ENCODE peak calls at places on chromosomes 12 and 14, in seven cellular contexts. A, P, D, E, C, L and V are unnamed samples.

GRCh38 chr12:56658921-56659320 is 13.1 kb upstream of the ATP5F1B start:
- DNase-seq in E (no peak), L (no peak), P (no peak), A (no peak), D (no peak), C (no peak), V (no peak)

GRCh38 chr12:40996091-40996490 is 192.0 kb upstream of the PDZRN4 start:
- DNase-seq in A (no peak), E (no peak), L (no peak), D (no peak), P (no peak), C (no peak), V (no peak)

GRCh38 chr14:58166005-58166983 is 14.3 kb upstream of the ARMH4 start:
- DNase-seq in E (peak), P (no peak), D (peak), A (peak), C (peak), L (peak), V (peak)

GRCh38 chr12:115093261-115093660 is 409.3 kb upstream of the TBX3 start:
- DNase-seq in E (no peak), C (no peak), D (no peak), P (no peak), A (no peak), L (no peak), V (no peak)

GRCh38 chr12:49810159-49810459 is 18.1 kb downstream of the NCKAP5L start:
- DNase-seq in P (no peak), A (no peak), D (no peak), E (no peak), L (no peak), C (no peak), V (no peak)

GRCh38 chr14:49975286-49975685 is 82.4 kb downstream of the ARF6 start:
- DNase-seq in D (no peak), C (no peak), L (no peak), E (no peak), P (no peak), A (no peak), V (no peak)

GRCh38 chr12:100427078-100427477 is 46.6 kb upstream of the NR1H4 start:
- DNase-seq in P (no peak), D (no peak), E (no peak), L (no peak), A (no peak), C (peak), V (no peak)

GRCh38 chr12:131912526-131913274 is 16.4 kb upstream of the PUS1 start:
- DNase-seq in L (peak), E (no peak), P (no peak), A (peak), C (peak), D (peak), V (peak)

GRCh38 chr12:89251326-89252237 is 100.7 kb downstream of the DUSP6 start:
- DNase-seq in E (no peak), A (no peak), P (no peak), L (no peak), C (no peak), D (no peak), V (no peak)

GRCh38 chr12:51372021-51372420 is 19.2 kb downstream of the GALNT6 start:
- DNase-seq in C (no peak), A (no peak), L (no peak), P (no peak), E (no peak), D (no peak), V (no peak)

GRCh38 chr12:22755629-22756028 is 130.7 kb downstream of the ETNK1 start:
- DNase-seq in L (no peak), P (no peak), E (no peak), D (no peak), C (no peak), A (no peak), V (no peak)

GRCh38 chr12:88419794-88420193 is 160.5 kb downstream of the KITLG start:
- DNase-seq in D (peak), L (no peak), E (no peak), A (no peak), P (no peak), C (no peak), V (no peak)

GRCh38 chr12:120721866-120722265 is 3.8 kb upstream of the ACADS start:
- DNase-seq in E (no peak), L (no peak), P (no peak), C (no peak), A (no peak), D (no peak), V (no peak)

GRCh38 chr12:79531547-79531946 is 159.2 kb downstream of the PAWR start:
- DNase-seq in L (no peak), D (no peak), A (no peak), P (no peak), E (no peak), C (peak), V (no peak)

GRCh38 chr14:75672588-75673192 is 11.6 kb downstream of the TTLL5 start:
- DNase-seq in A (no peak), C (no peak), P (no peak), E (no peak), D (no peak), L (no peak), V (no peak)

GRCh38 chr14:56794088-56794556 is 16.2 kb downstream of the OTX2 start:
- DNase-seq in P (no peak), D (no peak), A (no peak), C (no peak), E (no peak), L (no peak), V (no peak)

GRCh38 chr12:40552868-40553267 is 139.4 kb upstream of the CNTN1 start:
- DNase-seq in C (no peak), P (no peak), E (no peak), L (no peak), A (no peak), D (no peak), V (no peak)

GRCh38 chr12:14473707-14474287 is 93.9 kb downstream of the PLBD1 start:
- DNase-seq in L (no peak), P (no peak), E (no peak), D (no peak), A (no peak), C (peak), V (no peak)

GRCh38 chr12:3600039-3600720 is 109.2 kb downstream of the PRMT8 start:
- DNase-seq in E (no peak), A (no peak), D (no peak), C (no peak), P (no peak), L (no peak), V (no peak)

GRCh38 chr12:49550853-49551252 is 12.0 kb downstream of the KCNH3 start:
- DNase-seq in L (no peak), C (peak), E (no peak), A (no peak), P (no peak), D (no peak), V (no peak)

GRCh38 chr12:52151153-52151858 is 40.5 kb downstream of the KRT80 start:
- DNase-seq in L (no peak), D (no peak), E (no peak), P (no peak), C (no peak), A (no peak), V (no peak)

GRCh38 chr12:69024413-69024812 is 91.4 kb upstream of the CPM start:
- DNase-seq in A (peak), C (no peak), D (peak), E (peak), L (no peak), P (no peak), V (peak)

GRCh38 chr14:99460793-99461192 is 19.9 kb downstream of the SETD3 start:
- DNase-seq in A (no peak), P (no peak), C (no peak), D (no peak), L (no peak), E (no peak), V (no peak)

GRCh38 chr12:101781834-101782543 is 42.7 kb upstream of the SYCP3 start:
- DNase-seq in C (no peak), L (no peak), E (no peak), A (no peak), P (no peak), D (no peak), V (no peak)

GRCh38 chr14:35159742-35160409 is 37.5 kb downstream of the PRORP start:
- DNase-seq in E (no peak), L (no peak), A (no peak), P (no peak), D (no peak), C (peak), V (no peak)

GRCh38 chr14:102221026-102221425 is 81.3 kb downstream of the WDR20 start:
- DNase-seq in L (no peak), C (no peak), A (no peak), D (no peak), P (no peak), E (no peak), V (no peak)

GRCh38 chr14:20988717-20989116 is 1.1 kb upstream of the METTL17 start:
- DNase-seq in D (no peak), A (peak), E (no peak), L (no peak), P (no peak), C (no peak), V (no peak)

GRCh38 chr14:20986811-20987210 is 3.0 kb upstream of the METTL17 start:
- DNase-seq in E (no peak), D (no peak), C (peak), A (no peak), L (no peak), P (no peak), V (no peak)

GRCh38 chr14:20989464-20989786 is 355 bp upstream of the METTL17 start:
- DNase-seq in A (no peak), D (no peak), L (no peak), P (no peak), C (no peak), E (no peak), V (no peak)

DNA sequence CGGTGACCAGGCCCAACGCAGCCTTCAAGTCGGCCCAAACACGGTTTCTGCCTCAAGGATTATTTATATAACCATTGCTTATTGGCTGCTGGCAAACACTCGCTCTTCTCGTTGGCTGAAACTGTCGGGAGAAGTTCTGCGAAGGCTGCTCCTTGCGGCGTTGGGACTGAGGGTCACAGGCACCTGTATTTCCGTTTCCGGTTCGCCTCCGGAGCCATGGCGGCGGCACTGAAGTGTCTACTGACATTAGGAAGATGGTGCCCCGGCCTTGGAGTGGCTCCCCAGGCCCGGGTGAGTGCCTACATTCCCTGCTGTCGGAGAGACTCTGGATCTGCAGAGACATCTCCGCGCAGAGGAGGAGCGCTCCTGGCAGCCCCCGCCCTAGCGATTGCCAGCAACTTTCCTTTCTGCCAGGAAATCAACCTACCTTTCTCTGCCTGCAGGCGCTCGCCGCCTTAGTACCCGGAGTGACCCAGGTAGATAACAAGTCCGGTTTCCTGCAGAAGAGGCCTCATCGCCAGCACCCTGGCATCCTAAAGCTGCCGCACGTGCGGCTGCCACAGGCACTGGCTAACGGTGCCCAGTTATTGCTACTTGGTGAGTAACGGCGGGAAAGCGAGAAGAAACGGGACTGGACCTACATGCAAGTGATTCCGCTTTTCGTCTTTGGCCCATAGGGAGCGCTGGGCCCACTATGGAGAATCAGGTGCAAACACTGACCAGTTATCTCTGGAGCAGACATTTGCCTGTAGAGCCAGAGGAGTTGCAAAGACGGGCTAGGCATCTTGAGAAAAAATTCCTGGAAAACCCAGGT is at the start of gene METTL17:
- DNase-seq in E (peak), D (peak), P (peak), C (peak), A (peak), L (peak), V (peak)
- TF ChIP-seq POLR2A in E (peak), D (no peak), P (peak), C (peak), A (no peak), L (peak), V (peak)

GRCh38 chr12:123397400-123397799 is 13.5 kb downstream of the KMT5A start:
- DNase-seq in A (no peak), C (no peak), E (no peak), P (no peak), L (no peak), D (no peak), V (no peak)

GRCh38 chr12:123398918-123399617 is 15.1 kb downstream of the KMT5A start:
- DNase-seq in D (no peak), L (peak), C (no peak), E (no peak), A (no peak), P (no peak), V (no peak)

GRCh38 chr12:123396954-123397353 is 13.0 kb downstream of the KMT5A start:
- DNase-seq in P (no peak), L (no peak), E (no peak), A (no peak), C (no peak), D (peak), V (peak)

GRCh38 chr12:123396543-123396942 is 12.6 kb downstream of the KMT5A start:
- DNase-seq in P (no peak), E (no peak), C (no peak), D (no peak), L (no peak), A (no peak), V (no peak)

DNA sequence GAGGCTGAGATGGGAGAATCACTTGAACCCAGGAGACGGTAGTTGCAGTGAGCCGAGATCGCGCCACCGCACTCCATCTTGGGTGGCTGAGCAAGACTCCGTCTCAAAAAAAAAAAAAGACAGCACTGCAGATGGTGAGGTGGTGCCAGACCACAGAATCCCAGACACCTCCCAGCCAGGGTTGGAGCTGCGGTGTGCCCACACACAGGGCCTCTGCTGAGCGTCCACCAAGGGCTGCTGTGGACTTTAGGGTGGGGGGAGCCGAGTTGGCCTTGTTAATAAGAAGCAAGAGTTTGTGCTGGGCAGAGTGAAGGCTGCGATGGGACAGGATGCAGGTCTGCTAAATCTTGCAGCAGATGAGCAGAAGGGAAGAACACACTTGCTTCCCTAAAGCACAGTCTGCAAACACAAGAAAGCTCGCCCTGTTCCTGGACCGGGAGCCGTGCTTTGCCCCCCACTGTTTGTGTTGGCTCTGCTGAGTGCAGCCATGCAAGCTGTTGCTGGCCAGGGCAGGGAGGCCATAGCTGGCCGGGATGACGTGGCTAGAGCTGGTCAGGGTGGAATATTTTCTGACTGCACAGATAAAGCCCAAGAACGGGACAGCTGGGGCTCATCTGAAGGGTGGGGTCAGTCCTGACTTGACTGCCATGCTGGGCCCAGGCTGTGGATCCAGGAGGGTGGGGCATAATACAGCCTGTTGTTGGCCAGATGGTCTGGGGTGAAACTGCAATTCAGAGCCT is 14.4 kb downstream of the KMT5A start:
- DNase-seq in E (no peak), P (no peak), A (no peak), D (peak), L (peak), C (no peak), V (peak)
- TF ChIP-seq POLR2AphosphoS5 in E (no peak), P (no peak), A (no peak), D (peak), L (no peak), C (no peak), V (peak)

GRCh38 chr12:27467641-27468040 is 21.1 kb downstream of the SMCO2 start:
- DNase-seq in E (no peak), D (no peak), A (no peak), L (no peak), P (no peak), C (no peak), V (no peak)

GRCh38 chr12:27468241-27468640 is 21.7 kb downstream of the SMCO2 start:
- DNase-seq in C (no peak), A (no peak), D (no peak), P (no peak), E (no peak), L (no peak), V (no peak)

GRCh38 chr12:27463826-27464554 is 17.5 kb downstream of the SMCO2 start:
- DNase-seq in L (peak), C (no peak), A (peak), E (no peak), P (no peak), D (no peak), V (no peak)

GRCh38 chr12:27472604-27473003 is 26.1 kb downstream of the SMCO2 start:
- DNase-seq in C (no peak), D (no peak), A (no peak), L (no peak), P (no peak), E (no peak), V (no peak)

DNA sequence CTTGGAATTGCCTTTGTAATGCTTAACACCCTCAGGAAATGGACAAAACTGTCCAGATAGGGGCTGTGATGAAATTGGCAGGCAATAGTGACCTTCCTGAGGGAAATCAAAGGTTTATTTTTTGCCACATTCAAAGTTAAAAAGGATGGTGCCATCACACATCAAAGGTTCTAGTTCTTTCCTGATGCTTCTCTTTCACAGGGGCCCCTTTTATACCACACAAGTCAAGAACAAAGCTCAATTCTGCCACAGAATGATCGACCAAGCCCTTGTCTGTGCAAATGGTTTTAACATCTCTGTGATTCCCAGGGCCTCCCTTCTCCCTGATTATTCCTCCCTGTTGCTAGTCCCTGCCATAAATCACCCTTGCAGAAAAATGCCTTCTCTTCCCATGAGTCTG is 22.6 kb downstream of the SMCO2 start:
- DNase-seq in D (no peak), A (no peak), P (no peak), E (no peak), C (no peak), L (no peak), V (no peak)
- TF ChIP-seq EP300 in D (no peak), A (no peak), P (no peak), E (no peak), C (no peak), L (no peak), V (no peak)

GRCh38 chr12:57726884-57727757 is 11.4 kb downstream of the AGAP2 start:
- DNase-seq in A (no peak), E (no peak), D (peak), P (no peak), C (no peak), L (no peak), V (peak)

GRCh38 chr12:57724936-57725740 is 13.4 kb downstream of the AGAP2 start:
- DNase-seq in C (no peak), A (no peak), E (no peak), L (no peak), P (no peak), D (no peak), V (no peak)

GRCh38 chr12:57727758-57728395 is 10.7 kb downstream of the AGAP2 start:
- DNase-seq in L (no peak), E (no peak), D (no peak), A (no peak), C (no peak), P (no peak), V (no peak)

GRCh38 chr12:57725851-57726150 is 12.7 kb downstream of the AGAP2 start:
- DNase-seq in A (no peak), L (no peak), P (no peak), E (no peak), C (no peak), D (no peak), V (no peak)

DNA sequence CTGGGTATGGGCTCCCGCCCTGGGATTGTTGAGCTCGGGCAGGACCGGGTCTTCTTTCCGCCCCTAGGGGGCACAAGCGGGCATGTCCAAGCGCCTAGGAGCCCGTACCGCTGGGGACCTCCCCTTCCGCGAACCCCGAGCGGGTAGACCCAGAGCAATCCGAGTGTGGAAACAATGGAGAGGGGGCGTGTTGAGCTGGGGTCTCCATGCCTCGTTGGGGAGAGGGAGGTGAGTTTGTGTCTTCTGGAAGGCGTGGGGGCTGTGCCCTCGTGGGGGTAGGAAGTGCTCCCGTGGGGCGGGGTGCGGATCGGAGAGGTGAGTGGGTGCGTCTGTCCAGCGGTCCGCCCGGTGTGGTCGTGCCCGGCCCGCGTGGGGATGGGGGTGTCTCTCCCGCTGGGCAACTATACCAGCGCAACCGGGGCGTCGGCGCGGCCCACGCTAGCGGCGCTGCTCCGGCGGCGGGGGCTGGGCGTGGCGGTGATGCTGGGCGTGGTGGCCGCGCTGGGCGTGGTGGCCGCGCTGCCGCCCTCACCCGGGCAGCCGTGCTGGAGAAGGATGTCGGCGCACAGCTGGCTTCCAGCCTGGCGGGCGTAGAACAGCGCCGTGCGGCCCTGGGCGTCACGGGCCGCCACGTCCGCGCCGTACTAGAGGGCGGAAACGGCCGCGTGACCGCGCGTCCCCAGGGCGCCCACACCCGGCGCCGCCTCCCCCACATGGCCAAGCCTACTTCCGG is 12.2 kb downstream of the AGAP2 start:
- DNase-seq in D (peak), L (peak), E (peak), P (no peak), A (peak), C (peak), V (peak)
- TF ChIP-seq POLR2A in D (no peak), L (no peak), E (no peak), P (no peak), A (no peak), C (no peak), V (no peak)

GRCh38 chr14:73784065-73784987 is 67.3 kb upstream of the PTGR2 start:
- DNase-seq in L (peak), E (no peak), A (peak), C (no peak), D (peak), P (no peak), V (no peak)
- TF ChIP-seq POLR2AphosphoS5 in L (peak), E (no peak), A (no peak), C (no peak), D (peak), P (no peak), V (peak)

GRCh38 chr14:104802913-104803184 is 1.9 kb downstream of the ZBTB42 start:
- DNase-seq in L (no peak), E (no peak), A (no peak), P (no peak), D (no peak), C (no peak), V (no peak)
- TF ChIP-seq EP300 in L (no peak), E (no peak), A (no peak), P (no peak), D (no peak), C (no peak), V (no peak)

GRCh38 chr14:69611264-69612013 is at the start of gene SUSD6:
- DNase-seq in D (peak), C (peak), P (no peak), A (peak), L (peak), E (peak), V (peak)
- TF ChIP-seq POLR2A in D (no peak), C (peak), P (peak), A (peak), L (peak), E (peak), V (peak)

GRCh38 chr12:7995266-7995963 is 37.1 kb upstream of the FOXJ2 start:
- DNase-seq in P (peak), C (peak), D (peak), A (peak), E (peak), L (peak), V (peak)
- TF ChIP-seq POLR2AphosphoS5 in P (no peak), C (no peak), D (peak), A (no peak), E (no peak), L (no peak), V (no peak)